ENCODE peak calls at places on chromosomes 1 and 21, in five cellular contexts. V is NCI-H510A treated with DMSO at 0.1 percent for 48 hours, R is psoas muscle, F is NCI-H460, W is kidney tubule cell. X is an unnamed sample.

GRCh38 chr1:78222225-78222961 is 176.6 kb downstream of the GIPC2 start:
- DNase-seq in F (no peak), W (no peak), R (no peak), V (no peak), X (no peak)

GRCh38 chr1:183301239-183301638 is 115.2 kb downstream of the LAMC2 start:
- DNase-seq in V (no peak), W (no peak), R (no peak), F (no peak), X (no peak)

GRCh38 chr1:2047749-2048729 is 2.2 kb upstream of the PRKCZ start:
- DNase-seq in V (no peak), F (no peak), W (no peak), R (no peak), X (no peak)

GRCh38 chr1:84853743-84854721 is 39.0 kb downstream of the LPAR3 start:
- DNase-seq in F (peak; percentile 2), V (no peak), R (no peak), W (peak; percentile 96), X (no peak)

GRCh38 chr1:31259746-31260145 is 20.1 kb upstream of the NKAIN1 start:
- DNase-seq in F (no peak), V (no peak), W (no peak), R (no peak), X (no peak)

GRCh38 chr1:162689745-162690671 is 57.7 kb downstream of the DDR2 start:
- DNase-seq in F (no peak), R (peak; percentile 35), W (no peak), V (no peak), X (no peak)

GRCh38 chr1:181189691-181190361 is 101.3 kb downstream of the IER5 start:
- DNase-seq in V (peak; percentile 24), R (peak; percentile 65), W (peak; percentile 63), F (peak; percentile 58), X (peak; percentile 24)

GRCh38 chr21:44365967-44366585 is 12.7 kb downstream of the TRPM2 start:
- DNase-seq in W (no peak), R (no peak), F (no peak), V (no peak), X (no peak)

GRCh38 chr1:45989249-45989648 is 143.2 kb downstream of the PIK3R3 start:
- DNase-seq in R (no peak), F (no peak), V (no peak), W (no peak), X (no peak)

GRCh38 chr1:29974345-29974744 is 738.0 kb downstream of the PTPRU start:
- DNase-seq in R (no peak), F (no peak), W (peak; percentile 99), V (no peak), X (no peak)

GRCh38 chr1:205665216-205665757 is 15.0 kb downstream of the SLC45A3 start:
- DNase-seq in V (no peak), W (peak; percentile 67), F (no peak), R (no peak), X (no peak)

GRCh38 chr1:156851779-156852413 is 7.0 kb downstream of the INSRR start:
- DNase-seq in W (no peak), R (no peak), F (no peak), V (peak; percentile 87), X (no peak)

GRCh38 chr1:167517535-167518330 is 596 bp downstream of the CD247 start:
- DNase-seq in R (peak; percentile 35), F (no peak), V (no peak), W (no peak), X (no peak)

GRCh38 chr1:183995322-183996035 is 42.0 kb downstream of the COLGALT2 start:
- DNase-seq in W (no peak), R (peak; percentile 36), V (no peak), F (no peak), X (no peak)

GRCh38 chr1:63274371-63274770 is 48.0 kb upstream of the FOXD3 start:
- DNase-seq in W (no peak), R (no peak), V (no peak), F (no peak), X (no peak)

GRCh38 chr1:177912991-177913390 is 56.9 kb downstream of the SEC16B start:
- DNase-seq in W (no peak), V (no peak), R (no peak), F (no peak), X (no peak)

GRCh38 chr1:225413708-225414375 is 14.0 kb downstream of the LBR start:
- DNase-seq in R (no peak), W (no peak), V (no peak), F (no peak), X (no peak)

GRCh38 chr21:34552324-34553198 is 40.6 kb upstream of the KCNE1 start:
- DNase-seq in R (no peak), V (no peak), F (no peak), W (no peak), X (no peak)

GRCh38 chr1:12204140-12204539 is 25.7 kb upstream of the VPS13D start:
- DNase-seq in R (no peak), W (no peak), F (no peak), V (no peak), X (no peak)

GRCh38 chr1:17397910-17398700 is 26.1 kb downstream of the PADI6 start:
- DNase-seq in R (no peak), V (no peak), W (no peak), F (no peak), X (no peak)